ENCODE peak calls at places on chromosomes 13 and 19, in six cellular contexts. I is GM12865, X is astrocyte of the cerebellum, O is AG04449, E is HFF-Myc, H is AG09309. W is an unnamed sample.

GRCh38 chr19:4730740-4731171 is 7.1 kb upstream of the DPP9 start:
- DNase-seq in I (peak), X (no peak), O (no peak), E (no peak), H (no peak), W (peak)

GRCh38 chr13:111217661-111218060 is 102.6 kb downstream of the ARHGEF7 start:
- DNase-seq in I (no peak), X (no peak), O (no peak), E (no peak), H (no peak), W (no peak)

GRCh38 chr13:60019119-60019993 is 144.4 kb downstream of the DIAPH3 start:
- DNase-seq in I (peak), X (peak), O (no peak), E (no peak), H (peak), W (no peak)

GRCh38 chr19:34364462-34364829 is 550 bp upstream of the GPI start:
- DNase-seq in I (no peak), X (no peak), O (no peak), E (no peak), H (no peak), W (no peak)

GRCh38 chr13:39362652-39363390 is 240.2 kb downstream of the LHFPL6 start:
- DNase-seq in I (no peak), X (no peak), O (no peak), E (no peak), H (no peak), W (no peak)

GRCh38 chr19:17739121-17739875 is 12.0 kb upstream of the FCHO1 start:
- DNase-seq in I (peak), X (no peak), O (no peak), E (no peak), H (no peak), W (no peak)

GRCh38 chr13:35826626-35827254 is 304.4 kb downstream of the DCLK1 start:
- DNase-seq in I (peak), X (no peak), O (no peak), E (no peak), H (no peak), W (peak)

GRCh38 chr19:55452381-55453325 is 8.8 kb downstream of the ISOC2 start:
- DNase-seq in I (peak), X (no peak), O (no peak), E (peak), H (no peak), W (peak)

GRCh38 chr13:21240586-21240985 is 64.1 kb downstream of the MRPL57 start:
- DNase-seq in I (no peak), X (no peak), O (peak), E (peak), H (peak), W (no peak)

GRCh38 chr19:16640951-16641350 is 12.9 kb upstream of the MED26 start:
- DNase-seq in I (no peak), X (no peak), O (no peak), E (no peak), H (no peak), W (no peak)

GRCh38 chr13:40271931-40272775 is 394.3 kb downstream of the FOXO1 start:
- DNase-seq in I (no peak), X (peak), O (peak), E (peak), H (peak), W (peak)

GRCh38 chr13:40190656-40191100 is 475.8 kb downstream of the FOXO1 start:
- DNase-seq in I (peak), X (peak), O (peak), E (peak), H (peak), W (peak)

GRCh38 chr19:1970003-1970805 is 29.2 kb downstream of the CSNK1G2 start:
- DNase-seq in I (no peak), X (no peak), O (no peak), E (no peak), H (peak), W (no peak)

GRCh38 chr19:2042485-2043268 is 8.4 kb downstream of the MKNK2 start:
- DNase-seq in I (peak), X (no peak), O (no peak), E (no peak), H (no peak), W (no peak)

GRCh38 chr19:14369399-14370168 is 11.7 kb upstream of the ADGRE5 start:
- DNase-seq in I (peak), X (peak), O (no peak), E (no peak), H (no peak), W (peak)

GRCh38 chr13:112855859-112856258 is 113.2 kb upstream of the MCF2L start:
- DNase-seq in I (no peak), X (no peak), O (no peak), E (no peak), H (no peak), W (no peak)

GRCh38 chr13:77740931-77741586 is 43.6 kb downstream of the SLAIN1 start:
- DNase-seq in I (no peak), X (no peak), O (no peak), E (no peak), H (no peak), W (no peak)

GRCh38 chr13:80604094-80604493 is 263.2 kb upstream of the SPRY2 start:
- DNase-seq in I (no peak), X (no peak), O (no peak), E (no peak), H (no peak), W (no peak)

GRCh38 chr13:111429064-111429558 is 108.7 kb downstream of the TEX29 start:
- DNase-seq in I (peak), X (no peak), O (no peak), E (peak), H (peak), W (peak)

GRCh38 chr19:3440082-3440481 is 40.2 kb downstream of the SMIM24 start:
- DNase-seq in I (peak), X (no peak), O (no peak), E (no peak), H (no peak), W (peak)

GRCh38 chr19:19444694-19445155 is 39.2 kb downstream of the GATAD2A start:
- DNase-seq in I (peak), X (no peak), O (no peak), E (no peak), H (no peak), W (peak)

GRCh38 chr19:7751157-7751783 is 3.9 kb upstream of the CD209 start:
- DNase-seq in I (peak), X (no peak), O (no peak), E (no peak), H (no peak), W (peak)

GRCh38 chr13:48542581-48543341 is 9.9 kb upstream of the RCBTB2 start:
- DNase-seq in I (no peak), X (no peak), O (no peak), E (no peak), H (no peak), W (no peak)

GRCh38 chr13:98792321-98792720 is 39.8 kb upstream of the SLC15A1 start:
- DNase-seq in I (no peak), X (no peak), O (no peak), E (no peak), H (no peak), W (no peak)

GRCh38 chr13:80979035-80979641 is 638.2 kb upstream of the SPRY2 start:
- DNase-seq in I (peak), X (peak), O (peak), E (peak), H (peak), W (peak)

GRCh38 chr13:65913173-65913572 is 1317.0 kb downstream of the PCDH9 start:
- DNase-seq in I (no peak), X (peak), O (peak), E (peak), H (peak), W (no peak)

GRCh38 chr13:75978815-75979214 is 342.7 kb downstream of the LMO7 start:
- DNase-seq in I (no peak), X (no peak), O (no peak), E (no peak), H (no peak), W (no peak)

GRCh38 chr13:59047546-59047945 is 1116.2 kb downstream of the DIAPH3 start:
- DNase-seq in I (no peak), X (no peak), O (no peak), E (no peak), H (no peak), W (no peak)

GRCh38 chr19:31674503-31675186 is 325.4 kb upstream of the TSHZ3 start:
- DNase-seq in I (no peak), X (peak), O (no peak), E (no peak), H (no peak), W (no peak)

DNA sequence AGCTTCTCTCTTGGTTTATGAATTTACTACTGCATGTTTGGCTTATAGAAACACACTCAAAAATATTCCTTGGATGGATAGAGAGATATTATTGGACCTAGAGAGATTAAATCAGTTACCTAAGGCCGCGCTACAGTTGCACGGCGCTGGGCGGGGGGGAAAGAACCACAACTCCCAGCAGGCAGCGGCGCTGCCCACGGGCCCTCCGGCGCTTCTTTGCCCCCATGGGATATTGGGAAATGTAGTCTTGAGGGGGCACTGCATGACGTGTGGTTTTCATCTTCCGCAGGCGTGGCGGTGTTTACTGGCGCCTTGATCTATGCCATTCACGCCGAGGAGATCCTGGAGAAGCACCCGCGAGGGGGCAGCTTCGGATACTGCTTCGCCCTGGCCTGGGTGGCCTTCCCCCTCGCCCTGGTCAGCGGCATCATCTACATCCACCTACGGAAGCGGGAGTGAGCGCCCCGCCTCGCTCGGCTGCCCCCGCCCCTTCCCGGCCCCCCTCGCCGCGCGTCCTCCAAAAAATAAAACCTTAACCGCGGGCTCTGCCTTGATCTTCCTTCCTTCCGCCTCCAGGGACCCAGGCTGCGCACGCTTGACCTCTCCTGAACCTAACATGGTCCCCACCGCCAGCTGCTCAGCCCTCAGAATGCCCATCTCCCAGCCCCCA is 4.8 kb downstream of the EMP3 start:
- DNase-seq in I (peak), X (peak), O (no peak), E (no peak), H (no peak), W (peak)
- TF ChIP-seq CTCF in I (no peak), X (no peak), O (no peak), E (no peak), H (no peak), W (no peak)

GRCh38 chr19:282501-282900 is 8.7 kb downstream of the PLPP2 start:
- DNase-seq in I (no peak), X (no peak), O (no peak), E (no peak), H (no peak), W (no peak)

GRCh38 chr19:280541-281007 is 10.6 kb downstream of the PLPP2 start:
- DNase-seq in I (no peak), X (no peak), O (no peak), E (no peak), H (no peak), W (no peak)

GRCh38 chr19:281156-281853 is 9.9 kb downstream of the PLPP2 start:
- DNase-seq in I (no peak), X (no peak), O (no peak), E (no peak), H (no peak), W (no peak)

GRCh38 chr19:283395-283794 is 7.8 kb downstream of the PLPP2 start:
- DNase-seq in I (no peak), X (no peak), O (no peak), E (no peak), H (no peak), W (no peak)

GRCh38 chr19:281992-282391 is 9.2 kb downstream of the PLPP2 start:
- DNase-seq in I (no peak), X (no peak), O (no peak), E (no peak), H (no peak), W (no peak)
- TF ChIP-seq CTCF in I (no peak), X (no peak), O (no peak), E (no peak), H (no peak), W (no peak)

GRCh38 chr19:41263042-41263849 is 926 bp upstream of the HNRNPUL1 start:
- DNase-seq in I (peak), X (peak), O (peak), E (peak), H (peak), W (peak)

GRCh38 chr19:41265376-41266153 is 1.4 kb downstream of the HNRNPUL1 start:
- DNase-seq in I (peak), X (no peak), O (no peak), E (no peak), H (no peak), W (peak)

GRCh38 chr19:41261474-41262190 is 2.5 kb upstream of the HNRNPUL1 start:
- DNase-seq in I (no peak), X (no peak), O (no peak), E (peak), H (no peak), W (no peak)

GRCh38 chr19:41264581-41265375 is 606 bp downstream of the HNRNPUL1 start:
- DNase-seq in I (peak), X (no peak), O (no peak), E (no peak), H (no peak), W (peak)

GRCh38 chr19:41263850-41264580 is at the start of gene HNRNPUL1:
- DNase-seq in I (peak), X (peak), O (peak), E (peak), H (peak), W (peak)
- TF ChIP-seq CTCF in I (peak), X (peak), O (peak), E (no peak), H (peak), W (no peak)

DNA sequence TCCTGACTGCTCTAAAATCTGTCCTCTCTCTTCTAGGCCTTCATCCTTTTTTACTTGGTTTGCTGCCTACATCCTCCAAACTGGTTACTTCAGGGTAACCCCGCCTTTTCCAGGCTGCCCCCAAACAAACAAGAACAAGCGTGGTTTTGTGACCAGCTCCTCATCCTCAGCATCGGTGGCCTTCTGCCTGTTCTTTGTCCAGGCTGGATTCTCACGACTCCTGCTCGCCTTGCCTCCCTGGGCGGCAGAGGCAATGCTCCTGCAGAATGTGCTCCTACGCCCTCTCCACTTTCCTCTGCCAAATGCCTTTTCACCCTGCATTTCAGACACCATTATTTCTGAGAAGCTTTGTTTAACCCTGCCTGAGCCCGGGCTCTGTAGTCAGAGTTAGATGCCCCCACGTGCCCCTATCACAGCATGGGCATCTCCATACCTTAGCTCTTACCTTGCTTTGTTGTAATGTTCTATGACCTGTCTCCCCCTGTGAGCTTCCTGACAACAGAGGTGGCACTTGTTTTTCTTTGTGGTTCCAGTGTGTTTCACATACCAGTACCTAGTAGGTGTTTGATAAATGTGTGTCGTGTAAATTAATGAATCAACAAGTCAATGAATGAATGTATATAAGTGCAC is 61.9 kb downstream of the WDFY2 start:
- DNase-seq in I (no peak), X (no peak), O (no peak), E (no peak), H (no peak), W (no peak)
- TF ChIP-seq CTCF in I (no peak), X (no peak), O (no peak), E (no peak), H (no peak), W (no peak)

DNA sequence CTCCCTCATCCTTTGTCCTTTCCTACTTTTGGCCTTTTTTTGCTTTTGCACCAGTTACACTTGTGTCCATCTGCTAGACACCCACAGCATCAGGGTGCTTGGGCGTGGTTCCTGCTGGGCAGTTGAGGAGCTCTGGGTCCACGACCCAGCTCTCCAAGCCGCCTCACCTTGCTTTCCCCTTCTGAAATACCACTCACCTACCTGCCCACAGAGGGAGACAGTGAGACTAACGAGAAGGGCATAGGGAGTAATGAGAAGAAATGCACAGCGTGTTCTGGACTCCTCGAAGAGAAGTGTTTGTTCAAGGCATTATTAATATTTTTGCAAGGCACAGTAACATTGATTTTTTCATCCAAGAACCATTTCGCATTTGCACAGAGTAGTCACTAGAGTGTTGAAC is 92.9 kb downstream of the DNAJC15 start:
- DNase-seq in I (peak), X (no peak), O (no peak), E (no peak), H (no peak), W (no peak)
- TF ChIP-seq CTCF in I (no peak), X (no peak), O (no peak), E (no peak), H (no peak), W (no peak)